ENCODE peak calls at places on chromosomes 13 and 19, in four cellular contexts. R is HepG2, O is K562, C is GM12878. P is an unnamed sample.

GRCh38 chr13:20383058-20383457 is 142.6 kb downstream of the CRYL1 start:
- DNase-seq in R (no peak), O (no peak), C (no peak), P (no peak)

GRCh38 chr19:49655570-49656455 is 9.8 kb downstream of the IRF3 start:
- DNase-seq in R (no peak), O (no peak), C (no peak), P (no peak)

GRCh38 chr19:1162404-1163282 is 11.4 kb downstream of the SBNO2 start:
- DNase-seq in R (no peak), O (no peak), C (no peak), P (no peak)

GRCh38 chr13:102584423-102584822 is 12.4 kb upstream of the TPP2 start:
- DNase-seq in R (no peak), O (no peak), C (no peak), P (no peak)

GRCh38 chr13:72221276-72221962 is 354.4 kb upstream of the DACH1 start:
- DNase-seq in R (peak), O (peak), C (no peak), P (peak)

GRCh38 chr13:24253520-24254150 is 55.7 kb upstream of the C1QTNF9 start:
- DNase-seq in R (no peak), O (no peak), C (no peak), P (no peak)

GRCh38 chr13:35179494-35179893 is 237.4 kb downstream of the NBEA start:
- DNase-seq in R (no peak), O (no peak), C (no peak), P (no peak)

GRCh38 chr13:106087201-106087600 is 448.3 kb downstream of the EFNB2 start:
- DNase-seq in R (no peak), O (no peak), C (no peak), P (no peak)

GRCh38 chr13:31427151-31427867 is 227.5 kb downstream of the B3GLCT start:
- DNase-seq in R (no peak), O (no peak), C (no peak), P (no peak)

GRCh38 chr13:72514141-72514540 is 213.3 kb downstream of the MZT1 start:
- DNase-seq in R (no peak), O (no peak), C (no peak), P (no peak)

GRCh38 chr13:43167058-43167457 is 143.7 kb downstream of the DNAJC15 start:
- DNase-seq in R (no peak), O (no peak), C (no peak), P (no peak)

GRCh38 chr13:27182844-27183497 is 11.4 kb upstream of the USP12 start:
- DNase-seq in R (peak), O (peak), C (no peak), P (no peak)

DNA sequence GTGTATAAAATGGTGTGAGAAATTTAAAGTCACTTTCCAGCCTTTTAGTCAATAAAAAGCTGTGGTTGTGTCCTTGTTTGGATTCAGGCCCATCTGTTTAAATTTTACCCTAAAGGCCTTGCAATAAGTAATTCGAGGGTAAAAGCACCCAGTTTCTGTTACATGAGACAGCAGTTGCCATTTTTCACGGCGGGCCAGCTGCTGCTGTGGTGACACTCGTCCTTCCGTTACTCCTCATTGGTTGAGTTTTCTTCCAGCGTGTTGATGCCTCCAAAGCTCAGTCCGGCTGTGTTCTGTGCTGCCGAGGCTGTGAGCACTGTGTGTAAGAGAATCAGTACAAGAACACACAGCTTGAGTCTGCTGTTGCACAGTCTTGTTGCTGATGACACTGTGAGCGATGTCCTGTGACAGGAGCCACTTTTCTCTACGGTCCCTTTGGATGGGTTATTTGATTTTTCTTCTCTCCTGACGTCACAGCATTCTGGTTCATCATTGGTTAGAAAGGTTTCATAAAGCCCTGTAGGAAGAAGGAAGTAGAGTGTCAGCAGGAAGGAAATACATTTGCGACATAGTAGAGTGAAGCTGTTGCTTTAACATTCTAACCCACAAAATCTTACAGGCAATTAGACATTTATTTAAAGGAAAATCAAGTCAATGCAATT is 602.5 kb upstream of the ARGLU1 start:
- DNase-seq in R (no peak), O (no peak), C (no peak), P (no peak)
- TF ChIP-seq SP1 in R (no peak), O (no peak), C (no peak), P (no peak)

DNA sequence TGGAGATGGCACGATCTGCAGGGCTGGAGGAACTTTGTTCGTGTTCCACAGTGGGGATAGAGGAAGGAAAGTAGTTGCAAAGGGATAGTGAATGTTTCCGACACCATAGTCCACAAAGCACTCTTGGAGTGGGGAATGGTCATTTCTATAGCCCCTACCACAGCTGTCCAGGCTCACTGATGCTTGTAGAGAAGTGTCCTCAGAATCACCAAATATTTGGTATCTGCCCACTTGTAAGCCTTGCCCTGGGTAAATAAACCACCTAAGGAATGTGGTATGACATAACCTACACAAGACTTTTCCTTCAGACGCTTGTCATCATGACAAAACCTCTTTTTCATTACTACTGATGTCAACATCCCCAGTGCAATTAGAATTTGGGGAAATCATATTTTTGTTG is 686.5 kb upstream of the ARGLU1 start:
- DNase-seq in R (no peak), O (no peak), C (no peak), P (no peak)
- TF ChIP-seq TCF7 in R (no peak), O (no peak), C (no peak), P (no peak)

GRCh38 chr19:42254850-42255765 is at the start of gene ERF:
- DNase-seq in R (peak), O (peak), C (peak), P (peak)
- TF ChIP-seq ATF2 in R (peak), O (no peak), C (no peak), P (no peak)

DNA sequence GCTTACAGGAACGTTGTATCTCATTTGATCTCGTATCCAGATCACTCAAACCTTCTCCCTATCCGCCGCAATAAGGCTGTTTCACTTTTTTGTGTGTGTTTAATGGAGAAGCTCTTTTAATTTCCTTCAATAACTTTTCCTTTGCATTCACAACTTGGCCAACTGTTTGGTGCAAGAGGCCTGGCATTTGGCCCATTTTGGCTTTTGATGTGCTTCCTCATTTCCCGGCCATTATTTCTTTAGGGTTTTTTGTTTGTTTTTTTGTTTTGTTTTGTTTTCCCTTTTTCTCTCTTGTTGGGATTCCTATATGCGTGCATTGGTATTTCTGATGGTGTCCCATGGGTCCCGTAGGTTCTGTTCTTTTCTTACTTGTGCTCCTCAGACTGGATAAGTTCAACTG is 6.1 kb upstream of the UPF3A start:
- DNase-seq in R (no peak), O (no peak), C (no peak), P (no peak)
- TF ChIP-seq SP1 in R (no peak), O (no peak), C (no peak), P (no peak)

GRCh38 chr13:46896346-46897138 is at the start of gene HTR2A:
- DNase-seq in R (no peak), O (no peak), C (no peak), P (no peak)
- TF ChIP-seq TCF7 in R (no peak), O (no peak), C (no peak), P (no peak)

DNA sequence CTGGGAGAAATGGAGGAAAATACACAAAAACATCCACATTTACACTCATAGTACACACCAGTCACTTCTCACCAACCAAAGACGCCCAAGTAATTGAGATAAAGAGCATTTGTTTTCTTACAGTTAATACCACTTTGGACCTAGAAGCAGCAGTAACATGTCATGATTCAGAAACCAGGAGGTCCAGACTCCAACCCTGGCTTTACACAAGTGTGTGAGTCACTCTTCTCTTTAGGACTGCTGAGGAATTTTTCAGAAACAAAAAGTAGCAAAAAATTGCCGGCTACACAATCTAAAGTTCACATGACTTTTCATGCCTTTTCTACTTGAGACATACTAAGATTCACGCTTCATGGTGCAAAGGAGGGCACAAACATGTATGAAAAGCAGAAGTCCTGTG is 42.1 kb downstream of the TUBGCP3 start:
- DNase-seq in R (no peak), O (no peak), C (no peak), P (no peak)
- TF ChIP-seq ATF2 in R (no peak), O (no peak), C (no peak), P (no peak)

DNA sequence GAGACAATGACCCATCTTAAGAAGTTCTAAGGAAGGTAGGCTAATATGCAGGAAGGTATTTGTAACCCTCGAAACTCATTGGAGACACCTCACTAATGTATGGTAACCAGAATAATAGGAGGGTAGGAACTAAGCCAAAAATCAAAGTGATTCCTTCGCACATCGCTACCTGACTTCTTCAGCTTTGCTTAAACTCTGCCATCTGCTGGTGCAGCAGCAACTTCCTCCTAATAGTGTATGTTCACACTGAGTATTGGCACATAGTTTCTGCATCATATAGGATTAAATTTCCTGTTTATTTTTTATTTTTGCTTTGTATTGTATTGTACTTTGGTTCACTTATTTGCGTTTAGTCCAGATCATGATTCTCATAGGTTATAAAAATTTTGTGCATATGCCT is 676.2 kb downstream of the GPC5 start:
- DNase-seq in R (peak), O (no peak), C (no peak), P (peak)
- TF ChIP-seq SP1 in R (no peak), O (no peak), C (no peak), P (no peak)

DNA sequence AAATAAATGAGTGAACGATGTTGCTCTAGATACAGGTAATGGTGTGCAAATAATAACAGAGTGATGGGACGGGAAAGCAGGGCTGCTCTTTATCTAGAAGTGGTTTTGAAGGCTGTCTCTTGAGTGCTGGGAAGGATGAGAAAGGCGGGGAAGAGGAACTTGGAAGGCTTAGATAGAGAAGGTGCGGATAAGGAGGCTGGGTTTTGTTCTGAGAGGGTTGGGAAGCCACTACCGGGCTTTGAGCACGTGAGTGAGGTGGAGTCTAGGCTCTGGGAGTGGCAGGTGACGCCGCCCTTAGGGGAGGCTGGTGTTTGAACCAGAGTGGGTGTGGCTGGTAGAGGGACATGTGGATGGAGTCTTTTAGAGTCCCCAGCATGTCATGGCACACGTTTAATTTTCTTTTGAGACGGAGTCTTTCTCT is 811 bp downstream of the ARMC6 start:
- DNase-seq in R (peak), O (peak), C (peak), P (peak)
- TF ChIP-seq TCF7 in R (no peak), O (no peak), C (no peak), P (no peak)

P was measured in WTC11.